ENCODE peak calls at places on chromosomes 13 and 19, in seven cellular contexts. O is DND-41, L is PC-3, E is AG04450, R is heart left ventricle, C is aorta, W is epithelial cell of esophagus. B is an unnamed sample.

GRCh38 chr13:74035881-74036280 is 98.3 kb downstream of the KLF12 start:
- DNase-seq in O (no peak), L (no peak), E (no peak), R (no peak), C (no peak), W (peak; percentile 2), B (no peak)

GRCh38 chr19:43675269-43675879 is 5.4 kb upstream of the PLAUR start:
- DNase-seq in O (no peak), L (peak; percentile 93), E (no peak), R (no peak), C (no peak), W (peak; percentile 100), B (no peak)

GRCh38 chr13:35872369-35872768 is 258.8 kb downstream of the DCLK1 start:
- DNase-seq in O (no peak), L (no peak), E (no peak), R (no peak), C (no peak), W (no peak), B (no peak)

GRCh38 chr19:44808463-44809371 is at the start of gene BCAM:
- DNase-seq in O (no peak), L (peak; percentile 58), E (no peak), R (peak; percentile 93), C (peak; percentile 91), W (peak; percentile 34), B (no peak)

GRCh38 chr19:8336072-8336569 is 6.9 kb downstream of the KANK3 start:
- DNase-seq in O (no peak), L (no peak), E (no peak), R (no peak), C (no peak), W (no peak), B (no peak)

GRCh38 chr19:18379803-18380747 is 5.9 kb upstream of the GDF15 start:
- DNase-seq in O (no peak), L (peak; percentile 94), E (peak; percentile 84), R (peak; percentile 85), C (peak; percentile 94), W (peak; percentile 51), B (no peak)

GRCh38 chr19:42081584-42082258 is 5.8 kb downstream of the ZNF574 start:
- DNase-seq in O (no peak), L (peak; percentile 49), E (no peak), R (no peak), C (no peak), W (peak; percentile 56), B (peak; percentile 83)

GRCh38 chr19:35228177-35228930 is at the start of gene FAM187B:
- DNase-seq in O (no peak), L (no peak), E (no peak), R (no peak), C (no peak), W (no peak), B (no peak)

GRCh38 chr13:25848822-25849740 is 202.7 kb downstream of the SHISA2 start:
- DNase-seq in O (no peak), L (no peak), E (no peak), R (no peak), C (no peak), W (no peak), B (no peak)

GRCh38 chr19:47762151-47762550 is 16.4 kb upstream of the SELENOW start:
- DNase-seq in O (no peak), L (no peak), E (no peak), R (no peak), C (no peak), W (no peak), B (no peak)

GRCh38 chr13:29605860-29606526 is 10.5 kb upstream of the SLC7A1 start:
- DNase-seq in O (no peak), L (no peak), E (no peak), R (no peak), C (no peak), W (no peak), B (peak; percentile 27)

GRCh38 chr13:39938591-39938990 is 283.1 kb downstream of the COG6 start:
- DNase-seq in O (no peak), L (no peak), E (no peak), R (no peak), C (no peak), W (no peak), B (no peak)

GRCh38 chr13:96191367-96191766 is 101.5 kb downstream of the HS6ST3 start:
- DNase-seq in O (no peak), L (no peak), E (no peak), R (no peak), C (no peak), W (no peak), B (no peak)

GRCh38 chr13:39942177-39942900 is 286.9 kb downstream of the COG6 start:
- DNase-seq in O (no peak), L (no peak), E (no peak), R (no peak), C (no peak), W (no peak), B (peak; percentile 46)

GRCh38 chr19:43639507-43640423 is at the start of gene CADM4:
- DNase-seq in O (peak; percentile 56), L (no peak), E (no peak), R (no peak), C (peak; percentile 79), W (no peak), B (no peak)

GRCh38 chr13:42883771-42884170 is 102.4 kb downstream of the FAM216B start:
- DNase-seq in O (no peak), L (peak; percentile 30), E (no peak), R (no peak), C (no peak), W (peak; percentile 39), B (peak; percentile 49)

GRCh38 chr19:34261335-34262109 is 7.2 kb downstream of the GARRE1 start:
- DNase-seq in O (no peak), L (no peak), E (no peak), R (no peak), C (no peak), W (no peak), B (no peak)

GRCh38 chr19:53007200-53008054 is 6.3 kb upstream of the ERVV-1 start:
- DNase-seq in O (peak; percentile 13), L (no peak), E (no peak), R (no peak), C (no peak), W (no peak), B (peak; percentile 83)

GRCh38 chr19:51760811-51761356 is at the start of gene FPR2:
- DNase-seq in O (no peak), L (no peak), E (no peak), R (no peak), C (no peak), W (no peak), B (no peak)

GRCh38 chr13:32639502-32640105 is 53.4 kb downstream of the PDS5B start:
- DNase-seq in O (peak; percentile 61), L (peak; percentile 57), E (peak; percentile 24), R (no peak), C (no peak), W (peak; percentile 69), B (peak; percentile 85)

GRCh38 chr13:80215368-80215767 is 125.6 kb downstream of the SPRY2 start:
- DNase-seq in O (no peak), L (peak; percentile 47), E (peak; percentile 63), R (no peak), C (no peak), W (peak; percentile 22), B (no peak)

GRCh38 chr19:1469200-1469935 is 9.6 kb downstream of the C19orf25 start:
- DNase-seq in O (no peak), L (peak; percentile 45), E (no peak), R (no peak), C (no peak), W (peak; percentile 56), B (peak; percentile 83)
- H3K4me3 ChIP-seq in O (no peak overlapping the region), L (peak overlapping the region; percentile 72), E (no peak overlapping the region), R (peak overlapping the region; percentile 52), C (no peak overlapping the region), W (peak overlapping the region; percentile 38), B (peak overlapping the region; percentile 64)

DNA sequence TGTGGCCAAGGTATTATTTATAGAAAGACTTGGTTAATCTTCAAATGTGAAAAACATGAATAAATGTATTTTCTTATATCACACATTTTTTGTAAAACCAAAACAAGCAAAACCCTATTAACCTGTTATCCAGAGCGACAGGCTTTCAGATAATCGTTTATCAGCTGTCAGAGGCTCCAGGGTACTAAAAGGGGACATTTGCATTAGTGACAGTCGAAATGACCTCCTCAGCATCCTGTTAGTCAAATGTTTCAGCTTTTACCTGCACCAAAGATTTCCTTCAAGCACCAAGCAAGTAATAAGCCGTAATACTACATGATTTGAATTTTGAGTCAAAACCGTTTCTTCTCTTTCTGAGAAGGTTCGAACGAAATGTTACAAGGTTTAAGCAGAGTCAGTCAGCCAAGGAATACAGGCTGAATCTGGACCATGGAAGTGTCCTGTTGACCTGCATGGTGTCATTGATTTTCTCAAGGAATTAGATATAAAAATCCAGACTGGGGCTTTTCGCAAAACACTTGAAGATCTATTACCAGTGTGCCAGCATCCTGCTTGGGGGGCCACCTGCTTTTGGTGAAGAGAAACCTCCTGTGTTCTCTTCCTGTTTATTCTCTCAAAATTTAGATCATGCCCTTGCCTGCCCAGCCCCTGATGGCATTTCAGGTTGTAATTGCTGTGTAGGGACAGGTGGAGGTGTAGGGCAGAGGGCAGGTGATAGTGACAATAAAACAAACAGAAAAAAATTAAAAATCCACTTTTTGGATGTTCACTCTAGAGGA is 11.3 kb upstream of the RFC3 start:
- DNase-seq in O (no peak), L (no peak), E (no peak), R (no peak), C (no peak), W (no peak), B (peak; percentile 95)
- H3K4me3 ChIP-seq in O (no peak overlapping the region), L (no peak overlapping the region), E (no peak overlapping the region), R (no peak overlapping the region), C (no peak overlapping the region), W (no peak overlapping the region), B (peak overlapping the region; percentile 58)

DNA sequence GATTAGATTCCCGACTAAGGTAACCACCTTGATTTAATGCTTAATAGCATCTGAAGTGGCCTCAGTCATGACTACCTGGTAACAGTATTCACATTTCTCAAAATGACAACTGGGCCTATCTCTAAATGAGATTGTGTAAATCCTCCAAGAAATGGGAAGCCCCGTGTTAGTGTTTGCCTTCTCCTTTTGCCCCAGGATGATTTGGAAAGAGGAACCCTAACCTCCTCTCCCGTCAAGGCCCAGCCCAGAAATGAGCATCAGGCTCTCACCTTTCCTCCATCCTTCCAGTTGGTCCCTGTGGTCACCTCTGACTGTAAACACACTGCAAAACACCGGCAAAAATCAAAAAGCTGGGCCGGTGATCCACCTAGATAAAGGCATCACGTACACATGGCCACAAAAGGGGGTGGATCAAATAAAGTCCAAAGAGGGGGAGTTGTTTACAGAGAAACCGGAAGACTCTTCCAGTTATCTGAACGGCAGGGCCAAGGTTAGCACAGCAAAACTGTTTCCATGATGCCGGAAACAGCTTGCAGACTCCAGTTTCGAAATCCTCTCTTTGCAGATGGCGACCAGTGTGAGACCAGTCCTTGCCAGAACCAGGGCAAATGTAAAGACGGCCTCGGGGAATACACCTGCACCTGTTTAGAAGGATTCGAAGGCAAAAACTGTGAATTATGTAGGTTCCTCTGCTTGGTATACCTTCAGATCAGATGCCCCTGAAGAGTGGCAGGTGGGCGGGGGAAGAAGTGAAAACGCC is 16.4 kb downstream of the F10 start:
- DNase-seq in O (no peak), L (no peak), E (no peak), R (no peak), C (no peak), W (no peak), B (no peak)
- H3K4me3 ChIP-seq in O (no peak overlapping the region), L (no peak overlapping the region), E (no peak overlapping the region), R (no peak overlapping the region), C (no peak overlapping the region), W (no peak overlapping the region), B (no peak overlapping the region)

DNA sequence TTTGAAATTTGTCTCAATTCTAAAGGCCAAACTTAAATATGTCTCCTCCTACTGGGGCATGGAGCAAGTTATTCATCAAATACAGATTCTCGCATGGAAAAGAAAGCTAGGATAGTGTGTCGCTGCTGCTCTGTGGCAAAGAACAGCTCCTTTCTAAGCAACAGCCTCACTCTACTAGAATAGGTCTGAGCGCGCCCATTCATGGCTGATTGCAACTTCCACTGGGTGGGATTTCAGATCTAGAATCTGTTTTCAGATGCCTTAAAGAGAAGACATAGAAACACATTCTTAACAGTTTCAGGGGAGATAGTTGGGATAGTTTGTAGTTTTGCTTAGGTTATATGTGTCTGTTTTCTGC is 2.4 kb downstream of the RGCC start:
- DNase-seq in O (no peak), L (no peak), E (no peak), R (no peak), C (no peak), W (no peak), B (no peak)
- H3K4me3 ChIP-seq in O (no peak overlapping the region), L (no peak overlapping the region), E (peak overlapping the region; percentile 84), R (peak overlapping the region; percentile 75), C (no peak overlapping the region), W (no peak overlapping the region), B (peak overlapping the region; percentile 92)

B was measured in Karpas-422.